ENCODE peak calls at places on chromosome 7, in five cellular contexts. Z is adipocyte, P is left ventricle myocardium inferior, J is IMR-90, R is K562. L is an unnamed sample. For H3K27me3 and H3K4me1, the result is how much of the 10 kb centered on the place peaks cover.

GRCh38 chr7:123998921-123999320 is 33.9 kb downstream of the TMEM229A start:
- DNase-seq in R (no peak), P (no peak), J (no peak), Z (no peak), L (no peak)

GRCh38 chr7:18221377-18222290 is 194.0 kb upstream of the PRPS1L1 start:
- DNase-seq in R (no peak), P (no peak), J (peak), Z (peak), L (no peak)

GRCh38 chr7:32043688-32044087 is 26.5 kb downstream of the PDE1C start:
- DNase-seq in Z (peak), J (peak), P (no peak), R (no peak), L (no peak)

GRCh38 chr7:156947120-156947843 is 2.2 kb upstream of the NOM1 start:
- DNase-seq in Z (no peak), R (no peak), P (no peak), J (no peak), L (no peak)

GRCh38 chr7:14734839-14735321 is 167.7 kb downstream of the DGKB start:
- DNase-seq in P (no peak), J (no peak), Z (no peak), R (no peak), L (no peak)

GRCh38 chr7:128167791-128168666 is 73.0 kb upstream of the LEP start:
- DNase-seq in R (no peak), P (no peak), Z (no peak), J (no peak), L (no peak)

GRCh38 chr7:24874791-24875190 is 105.2 kb downstream of the OSBPL3 start:
- DNase-seq in R (no peak), Z (no peak), J (no peak), P (no peak), L (no peak)

GRCh38 chr7:156523447-156524048 is 117.0 kb upstream of the RNF32 start:
- DNase-seq in R (no peak), Z (no peak), J (no peak), P (no peak), L (no peak)

GRCh38 chr7:91201731-91202130 is 62.5 kb upstream of the FZD1 start:
- DNase-seq in Z (no peak), J (no peak), P (no peak), R (no peak), L (peak)

GRCh38 chr7:31171216-31171750 is 119.2 kb downstream of the ADCYAP1R1 start:
- DNase-seq in Z (no peak), P (no peak), J (no peak), R (no peak), L (peak)

GRCh38 chr7:20316706-20317105 is 14.0 kb upstream of the ITGB8 start:
- DNase-seq in Z (no peak), J (no peak), R (no peak), P (no peak), L (no peak)

DNA sequence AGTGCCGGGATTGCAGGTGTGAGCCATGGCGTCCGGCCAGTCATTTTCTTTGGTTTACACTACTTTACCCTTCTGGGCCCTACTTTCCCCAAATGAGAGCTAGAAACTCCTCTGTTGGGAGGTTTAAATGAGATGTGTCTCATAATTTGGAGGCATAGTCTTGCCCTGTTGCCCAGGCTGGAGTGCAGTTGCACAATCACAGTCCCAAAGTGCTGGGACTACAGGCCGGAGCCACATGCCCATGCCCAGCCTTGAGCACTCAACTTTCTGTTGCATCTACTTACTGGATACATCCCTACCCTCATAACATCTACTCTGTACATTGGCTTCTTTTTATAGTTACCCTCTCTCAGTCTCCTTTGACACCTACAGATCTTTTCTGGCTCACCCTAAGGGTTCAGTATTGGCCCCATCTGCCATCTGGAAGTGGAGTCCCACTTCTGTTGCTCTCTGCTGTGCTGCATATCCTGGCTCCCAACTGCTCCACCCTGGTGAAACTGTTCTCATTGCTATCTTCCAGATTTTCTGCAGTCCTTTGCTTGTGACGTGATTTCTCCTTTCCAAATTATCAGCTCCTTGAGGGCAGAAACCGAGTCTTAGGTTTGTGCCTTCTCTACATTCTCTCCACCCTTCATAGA is 8.4 kb downstream of the EIF4H start:
- DNase-seq in R (no peak), J (no peak), P (no peak), Z (no peak), L (peak)
- H3K27me3 ChIP-seq in R (under half), J (under half), P (under half), Z (under half), L (under half)

GRCh38 chr7:22400150-22400814 is 43.3 kb upstream of the RAPGEF5 start:
- DNase-seq in P (no peak), Z (no peak), R (no peak), J (no peak), L (no peak)
- H3K4me1 ChIP-seq in P (under half), Z (under half), R (under half), J (under half), L (under half)

GRCh38 chr7:139232893-139233292 is 1.9 kb downstream of the UBN2 start:
- DNase-seq in J (peak), R (no peak), Z (peak), P (no peak), L (peak)
- H3K4me3 ChIP-seq in J (peak), R (peak), Z (peak), P (peak), L (peak)

GRCh38 chr7:15795371-15795770 is 108.9 kb upstream of the MEOX2 start:
- DNase-seq in R (no peak), Z (peak), P (peak), J (no peak), L (no peak)

GRCh38 chr7:15801565-15801964 is 115.1 kb upstream of the MEOX2 start:
- DNase-seq in J (peak), Z (peak), R (no peak), P (no peak), L (no peak)

DNA sequence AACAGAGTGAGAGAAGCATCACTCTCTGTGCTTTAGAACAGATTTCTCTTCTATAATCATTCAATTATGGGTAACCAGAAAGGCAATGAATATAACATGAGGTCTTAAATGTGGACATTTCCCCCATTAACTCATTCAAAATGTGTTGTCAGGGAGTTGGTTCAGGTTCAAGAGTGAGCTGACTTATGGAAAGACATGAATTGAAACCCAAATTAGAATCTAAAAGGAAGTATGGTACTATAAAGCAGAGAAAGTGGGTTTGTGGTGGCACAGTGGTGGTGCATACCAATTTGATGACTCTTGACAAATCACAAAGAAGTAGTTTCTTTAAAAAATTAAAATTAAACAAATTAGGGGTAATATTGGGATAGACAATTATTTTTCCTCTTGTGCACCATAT is 114.6 kb upstream of the MEOX2 start:
- DNase-seq in Z (no peak), J (no peak), R (no peak), P (no peak), L (no peak)
- H3K27me3 ChIP-seq in Z (under half), J (under half), R (under half), P (under half), L (under half)

GRCh38 chr7:120991133-120991532 is 2.6 kb downstream of the CPED1 start:
- DNase-seq in J (no peak), Z (peak), P (no peak), R (no peak), L (no peak)
- H3K4me1 ChIP-seq in J (under half), Z (under half), P (half or more), R (under half), L (under half)

DNA sequence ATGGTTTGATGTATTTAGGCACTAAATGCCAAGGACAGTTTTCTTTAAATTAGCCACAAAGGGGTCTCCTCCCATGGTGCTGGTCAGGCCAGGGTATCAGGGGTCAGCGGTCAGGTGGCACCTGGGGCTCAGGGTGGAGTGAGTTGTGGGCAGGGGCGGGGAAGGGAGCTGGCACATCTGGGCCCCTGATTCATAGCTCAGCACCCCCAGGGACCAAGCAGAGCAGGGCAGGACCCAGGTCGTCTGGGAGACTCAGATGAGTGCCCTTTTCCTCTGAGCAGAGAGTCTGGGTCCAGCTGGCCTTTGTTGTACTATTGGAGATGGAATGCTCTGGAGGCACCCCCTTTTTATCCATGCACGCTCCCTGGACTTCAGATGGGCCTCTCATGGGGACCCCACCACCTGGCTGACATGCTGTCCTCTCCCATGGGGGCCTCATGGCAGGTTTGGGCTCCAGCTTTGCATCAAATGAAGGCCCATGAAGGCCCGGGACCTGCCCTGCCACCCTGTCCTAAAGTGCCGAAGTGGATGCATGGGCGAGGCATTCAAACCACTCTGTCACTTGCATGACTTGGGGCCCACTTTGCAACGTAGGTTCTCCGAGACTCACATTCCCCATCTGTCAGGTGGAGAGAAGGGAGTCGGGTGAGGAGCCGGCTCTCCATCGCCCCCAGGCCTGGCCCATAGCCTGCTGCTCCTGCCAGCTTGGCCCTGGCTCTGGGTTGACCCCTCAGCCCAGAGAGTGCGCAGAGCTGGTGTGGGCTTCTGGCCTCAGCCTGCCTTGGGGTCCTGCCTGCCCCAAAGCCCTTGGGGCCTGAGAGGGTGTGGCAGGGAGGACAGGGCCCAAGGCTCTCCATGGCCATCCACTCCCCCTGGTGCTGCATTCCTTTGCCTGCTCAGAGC is 66.4 kb downstream of the RAMP3 start:
- DNase-seq in Z (no peak), J (no peak), R (no peak), P (no peak), L (no peak)
- H3K4me3 ChIP-seq in Z (no peak), J (no peak), R (no peak), P (no peak), L (no peak)

DNA sequence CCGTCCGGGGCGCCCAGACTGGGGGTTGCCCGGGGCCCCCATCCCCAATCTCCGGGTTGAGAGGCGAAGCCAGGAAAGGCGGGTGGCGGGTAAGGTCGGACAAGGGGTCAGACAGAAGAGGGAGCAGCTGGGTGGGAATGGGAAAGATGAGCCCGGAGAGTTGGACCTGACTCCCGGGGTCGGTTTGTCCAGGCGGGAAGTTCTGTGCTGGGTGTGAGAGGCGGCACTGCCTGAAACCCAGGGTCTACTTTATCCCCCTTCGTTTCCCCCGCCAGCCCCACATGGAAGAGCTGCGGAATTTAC is 675 bp downstream of the SLC4A2 start:
- DNase-seq in J (no peak), P (no peak), R (no peak), Z (no peak), L (no peak)
- H3K27me3 ChIP-seq in J (under half), P (under half), R (under half), Z (under half), L (under half)

DNA sequence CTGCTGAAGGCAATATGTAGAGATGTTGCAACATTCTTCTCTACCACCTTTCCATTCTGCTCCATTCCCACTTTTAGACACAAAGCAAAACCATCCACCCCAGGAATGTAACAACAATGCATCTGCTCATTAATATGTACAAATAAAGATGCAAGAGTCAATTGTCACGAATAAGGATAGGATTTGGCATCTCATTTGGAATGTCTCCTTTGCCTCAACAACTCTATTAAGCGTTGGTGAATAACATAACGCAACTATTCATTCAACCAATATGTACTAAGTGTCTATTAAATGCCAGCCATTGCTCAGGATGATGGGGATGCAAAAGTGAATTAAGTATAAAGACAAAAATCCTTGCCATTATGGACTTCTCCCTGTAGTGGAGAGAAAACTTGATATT is 152.1 kb downstream of the JAZF1 start:
- DNase-seq in Z (no peak), R (no peak), P (no peak), J (no peak), L (no peak)
- H3K4me1 ChIP-seq in Z (under half), R (under half), P (under half), J (under half), L (under half)

GRCh38 chr7:35729061-35729783 is 34.3 kb upstream of the HERPUD2 start:
- DNase-seq in J (no peak), P (no peak), R (no peak), Z (no peak), L (peak)

GRCh38 chr7:35728412-35729060 is 33.6 kb upstream of the HERPUD2 start:
- DNase-seq in J (no peak), Z (no peak), P (no peak), R (no peak), L (no peak)

GRCh38 chr7:35727571-35727970 is 32.6 kb upstream of the HERPUD2 start:
- DNase-seq in Z (peak), P (no peak), R (no peak), J (no peak), L (peak)

GRCh38 chr7:35731349-35731748 is 36.4 kb upstream of the HERPUD2 start:
- DNase-seq in Z (no peak), J (no peak), R (no peak), P (no peak), L (no peak)

GRCh38 chr7:35729966-35730345 is 35.0 kb upstream of the HERPUD2 start:
- DNase-seq in J (no peak), R (no peak), P (no peak), Z (no peak), L (no peak)
- H3K4me3 ChIP-seq in J (no peak), R (no peak), P (no peak), Z (no peak), L (no peak)

GRCh38 chr7:100964630-100965029 is 4.7 kb upstream of the MUC12 start:
- DNase-seq in Z (no peak), J (no peak), R (peak), P (no peak), L (no peak)

GRCh38 chr7:100962537-100962936 is 6.8 kb upstream of the MUC12 start:
- DNase-seq in Z (no peak), J (no peak), P (no peak), R (no peak), L (no peak)

GRCh38 chr7:100963874-100964273 is 5.5 kb upstream of the MUC12 start:
- DNase-seq in P (no peak), J (no peak), Z (no peak), R (no peak), L (no peak)

GRCh38 chr7:100965051-100965722 is 4.2 kb upstream of the MUC12 start:
- DNase-seq in J (no peak), P (no peak), R (no peak), Z (no peak), L (no peak)

GRCh38 chr7:100963386-100963785 is 6.0 kb upstream of the MUC12 start:
- DNase-seq in P (no peak), R (peak), Z (no peak), J (no peak), L (no peak)
- H3K27me3 ChIP-seq in P (half or more), R (half or more), Z (half or more), J (half or more), L (under half)

L was measured in Karpas-422.